ENCODE peak calls at places on chromosomes 6 and 20, in eight cellular contexts. One of them, this sample, is unnamed.

GRCh38 chr6:68710916-68711315 is 75.8 kb downstream of the ADGRB3 start:
- DNase-seq in thyroid gland: no peak
- DNase-seq in mucosa of gallbladder: no peak
- DNase-seq in activated naive CD4-positive, alpha-beta T cell: no peak
- DNase-seq in AG08396: no peak
- DNase-seq in HT1080: no peak
- DNase-seq in neural crest cell: no peak
- DNase-seq in effector CD4-positive, alpha-beta T cell: no peak
- DNase-seq in this sample: no peak

GRCh38 chr20:37081717-37082289 is 14.0 kb downstream of the RBL1 start:
- DNase-seq in thyroid gland: peak; percentile 12
- DNase-seq in mucosa of gallbladder: no peak
- DNase-seq in activated naive CD4-positive, alpha-beta T cell: peak; percentile 28
- DNase-seq in AG08396: no peak
- DNase-seq in HT1080: no peak
- DNase-seq in neural crest cell: peak; percentile 6
- DNase-seq in effector CD4-positive, alpha-beta T cell: peak; percentile 42
- DNase-seq in this sample: no peak

GRCh38 chr6:135358907-135359459 is 138.6 kb downstream of the AHI1 start:
- DNase-seq in thyroid gland: no peak
- DNase-seq in mucosa of gallbladder: no peak
- DNase-seq in activated naive CD4-positive, alpha-beta T cell: no peak
- DNase-seq in AG08396: no peak
- DNase-seq in HT1080: peak; percentile 8
- DNase-seq in neural crest cell: no peak
- DNase-seq in effector CD4-positive, alpha-beta T cell: no peak
- DNase-seq in this sample: no peak

GRCh38 chr6:106547961-106548453 is 81.3 kb downstream of the RTN4IP1 start:
- DNase-seq in thyroid gland: no peak
- DNase-seq in mucosa of gallbladder: no peak
- DNase-seq in activated naive CD4-positive, alpha-beta T cell: no peak
- DNase-seq in AG08396: no peak
- DNase-seq in HT1080: peak; percentile 83
- DNase-seq in neural crest cell: no peak
- DNase-seq in effector CD4-positive, alpha-beta T cell: peak; percentile 13
- DNase-seq in this sample: no peak

GRCh38 chr20:44017905-44018683 is 103.4 kb downstream of the TOX2 start:
- DNase-seq in thyroid gland: peak; percentile 59
- DNase-seq in mucosa of gallbladder: peak; percentile 45
- DNase-seq in activated naive CD4-positive, alpha-beta T cell: no peak
- DNase-seq in AG08396: peak; percentile 78
- DNase-seq in HT1080: peak; percentile 89
- DNase-seq in neural crest cell: no peak
- DNase-seq in effector CD4-positive, alpha-beta T cell: no peak
- DNase-seq in this sample: no peak

GRCh38 chr6:53504438-53505030 is 40.4 kb downstream of the GCLC start:
- DNase-seq in thyroid gland: no peak
- DNase-seq in mucosa of gallbladder: no peak
- DNase-seq in activated naive CD4-positive, alpha-beta T cell: no peak
- DNase-seq in AG08396: no peak
- DNase-seq in HT1080: no peak
- DNase-seq in neural crest cell: no peak
- DNase-seq in effector CD4-positive, alpha-beta T cell: no peak
- DNase-seq in this sample: no peak

GRCh38 chr6:17096076-17096475 is 5.8 kb upstream of the STMND1 start:
- DNase-seq in thyroid gland: no peak
- DNase-seq in mucosa of gallbladder: no peak
- DNase-seq in activated naive CD4-positive, alpha-beta T cell: no peak
- DNase-seq in AG08396: peak; percentile 33
- DNase-seq in HT1080: no peak
- DNase-seq in neural crest cell: no peak
- DNase-seq in effector CD4-positive, alpha-beta T cell: no peak
- DNase-seq in this sample: no peak

GRCh38 chr20:45053441-45054351 is 47.2 kb downstream of the KCNS1 start:
- DNase-seq in thyroid gland: no peak
- DNase-seq in mucosa of gallbladder: no peak
- DNase-seq in activated naive CD4-positive, alpha-beta T cell: no peak
- DNase-seq in AG08396: no peak
- DNase-seq in HT1080: no peak
- DNase-seq in neural crest cell: no peak
- DNase-seq in effector CD4-positive, alpha-beta T cell: no peak
- DNase-seq in this sample: no peak

GRCh38 chr20:21353236-21353635 is 44.1 kb downstream of the NKX2-4 start:
- DNase-seq in thyroid gland: no peak
- DNase-seq in mucosa of gallbladder: no peak
- DNase-seq in activated naive CD4-positive, alpha-beta T cell: no peak
- DNase-seq in AG08396: peak; percentile 9
- DNase-seq in HT1080: peak; percentile 27
- DNase-seq in neural crest cell: no peak
- DNase-seq in effector CD4-positive, alpha-beta T cell: no peak
- DNase-seq in this sample: no peak

GRCh38 chr6:118860880-118861279 is 33.1 kb upstream of the ASF1A start:
- DNase-seq in thyroid gland: no peak
- DNase-seq in mucosa of gallbladder: no peak
- DNase-seq in activated naive CD4-positive, alpha-beta T cell: no peak
- DNase-seq in AG08396: no peak
- DNase-seq in HT1080: no peak
- DNase-seq in neural crest cell: no peak
- DNase-seq in effector CD4-positive, alpha-beta T cell: no peak
- DNase-seq in this sample: no peak